ENCODE peak calls at places on chromosome 22, in five cellular contexts. One of them, this sample, is unnamed.

GRCh38 chr22:37431811-37432707 is 4.8 kb upstream of the ELFN2 start:
- DNase-seq in heart left ventricle: no peak
- DNase-seq in cardiac muscle cell: no peak
- DNase-seq in HL-60: no peak
- DNase-seq in tibial nerve: no peak
- DNase-seq in this sample: no peak

GRCh38 chr22:35218079-35218478 is 39.2 kb upstream of the HMGXB4 start:
- DNase-seq in heart left ventricle: no peak
- DNase-seq in cardiac muscle cell: no peak
- DNase-seq in HL-60: no peak
- DNase-seq in tibial nerve: no peak
- DNase-seq in this sample: no peak

GRCh38 chr22:24289138-24289537 is 18.5 kb downstream of the SPECC1L start:
- DNase-seq in heart left ventricle: no peak
- DNase-seq in cardiac muscle cell: peak
- DNase-seq in HL-60: no peak
- DNase-seq in tibial nerve: no peak
- DNase-seq in this sample: no peak

GRCh38 chr22:38180841-38181452 is 683 bp downstream of the PLA2G6 start:
- DNase-seq in heart left ventricle: peak
- DNase-seq in cardiac muscle cell: no peak
- DNase-seq in HL-60: no peak
- DNase-seq in tibial nerve: no peak
- DNase-seq in this sample: no peak

GRCh38 chr22:48464246-48464645 is 1363.4 kb downstream of the BRD1 start:
- DNase-seq in heart left ventricle: no peak
- DNase-seq in cardiac muscle cell: no peak
- DNase-seq in HL-60: no peak
- DNase-seq in tibial nerve: no peak
- DNase-seq in this sample: no peak

GRCh38 chr22:24418786-24419479 is 8.5 kb upstream of the ADORA2A start:
- DNase-seq in heart left ventricle: no peak
- DNase-seq in cardiac muscle cell: no peak
- DNase-seq in HL-60: no peak
- DNase-seq in tibial nerve: no peak
- DNase-seq in this sample: no peak

GRCh38 chr22:37703906-37704305 is 7.1 kb downstream of the TRIOBP start:
- DNase-seq in heart left ventricle: no peak
- DNase-seq in cardiac muscle cell: no peak
- DNase-seq in HL-60: no peak
- DNase-seq in tibial nerve: no peak
- DNase-seq in this sample: no peak

GRCh38 chr22:46574993-46575914 is 37.8 kb upstream of the CELSR1 start:
- DNase-seq in heart left ventricle: peak
- DNase-seq in cardiac muscle cell: peak
- DNase-seq in HL-60: no peak
- DNase-seq in tibial nerve: no peak
- DNase-seq in this sample: no peak

GRCh38 chr22:29623553-29624169 is 20.2 kb downstream of the NF2 start:
- DNase-seq in heart left ventricle: no peak
- DNase-seq in cardiac muscle cell: no peak
- DNase-seq in HL-60: no peak
- DNase-seq in tibial nerve: no peak
- DNase-seq in this sample: no peak

GRCh38 chr22:33451851-33452469 is 393.8 kb upstream of the SYN3 start:
- DNase-seq in heart left ventricle: no peak
- DNase-seq in cardiac muscle cell: peak
- DNase-seq in HL-60: no peak
- DNase-seq in tibial nerve: no peak
- DNase-seq in this sample: no peak

GRCh38 chr22:28884754-28885375 is 1.5 kb downstream of the ZNRF3 start:
- DNase-seq in heart left ventricle: no peak
- DNase-seq in cardiac muscle cell: no peak
- DNase-seq in HL-60: no peak
- DNase-seq in tibial nerve: no peak
- DNase-seq in this sample: no peak

GRCh38 chr22:49024775-49025440 is 802.8 kb downstream of the BRD1 start:
- DNase-seq in heart left ventricle: no peak
- DNase-seq in cardiac muscle cell: no peak
- DNase-seq in HL-60: no peak
- DNase-seq in tibial nerve: no peak
- DNase-seq in this sample: no peak

GRCh38 chr22:29116397-29117123 is 43.7 kb downstream of the KREMEN1 start:
- DNase-seq in heart left ventricle: no peak
- DNase-seq in cardiac muscle cell: no peak
- DNase-seq in HL-60: no peak
- DNase-seq in tibial nerve: no peak
- DNase-seq in this sample: no peak

GRCh38 chr22:17777005-17777716 is 2.9 kb upstream of the BID start:
- DNase-seq in heart left ventricle: peak
- DNase-seq in cardiac muscle cell: no peak
- DNase-seq in HL-60: no peak
- DNase-seq in tibial nerve: no peak
- DNase-seq in this sample: no peak

GRCh38 chr22:48955351-48956311 is 872.0 kb downstream of the BRD1 start:
- DNase-seq in heart left ventricle: peak
- DNase-seq in cardiac muscle cell: no peak
- DNase-seq in HL-60: no peak
- DNase-seq in tibial nerve: no peak
- DNase-seq in this sample: peak

GRCh38 chr22:42160830-42161696 is 30.5 kb upstream of the CYP2D6 start:
- DNase-seq in heart left ventricle: no peak
- DNase-seq in cardiac muscle cell: no peak
- DNase-seq in HL-60: no peak
- DNase-seq in tibial nerve: no peak
- DNase-seq in this sample: no peak

GRCh38 chr22:18024276-18024939 is at the start of gene MICAL3:
- DNase-seq in heart left ventricle: peak
- DNase-seq in cardiac muscle cell: peak
- DNase-seq in HL-60: no peak
- DNase-seq in tibial nerve: no peak
- DNase-seq in this sample: no peak

GRCh38 chr22:30790366-30790765 is 95.7 kb downstream of the OSBP2 start:
- DNase-seq in heart left ventricle: no peak
- DNase-seq in cardiac muscle cell: no peak
- DNase-seq in HL-60: no peak
- DNase-seq in tibial nerve: no peak
- DNase-seq in this sample: no peak

GRCh38 chr22:47437636-47438035 is 675.2 kb downstream of the TBC1D22A start:
- DNase-seq in heart left ventricle: no peak
- DNase-seq in cardiac muscle cell: no peak
- DNase-seq in HL-60: no peak
- DNase-seq in tibial nerve: no peak
- DNase-seq in this sample: peak

GRCh38 chr22:29112102-29112501 is 39.3 kb downstream of the KREMEN1 start:
- DNase-seq in heart left ventricle: no peak
- DNase-seq in cardiac muscle cell: no peak
- DNase-seq in HL-60: no peak
- DNase-seq in tibial nerve: no peak
- DNase-seq in this sample: no peak

GRCh38 chr22:43081968-43082367 is 7.2 kb downstream of the TTLL1 start:
- DNase-seq in heart left ventricle: no peak
- DNase-seq in cardiac muscle cell: no peak
- DNase-seq in HL-60: no peak
- DNase-seq in tibial nerve: no peak
- DNase-seq in this sample: no peak

GRCh38 chr22:30304495-30305244 is 15.4 kb upstream of the CASTOR1 start:
- DNase-seq in heart left ventricle: no peak
- DNase-seq in cardiac muscle cell: no peak
- DNase-seq in HL-60: no peak
- DNase-seq in tibial nerve: no peak
- DNase-seq in this sample: no peak

GRCh38 chr22:29268511-29269229 is 602 bp downstream of the EWSR1 start:
- DNase-seq in heart left ventricle: peak
- DNase-seq in cardiac muscle cell: peak
- DNase-seq in HL-60: no peak
- DNase-seq in tibial nerve: no peak
- DNase-seq in this sample: peak

GRCh38 chr22:30208631-30209603 is 37.6 kb downstream of the LIF start:
- DNase-seq in heart left ventricle: peak
- DNase-seq in cardiac muscle cell: no peak
- DNase-seq in HL-60: no peak
- DNase-seq in tibial nerve: peak
- DNase-seq in this sample: peak

GRCh38 chr22:37505989-37506388 is 13.2 kb downstream of the CARD10 start:
- DNase-seq in heart left ventricle: no peak
- DNase-seq in cardiac muscle cell: no peak
- DNase-seq in HL-60: no peak
- DNase-seq in tibial nerve: no peak
- DNase-seq in this sample: no peak

GRCh38 chr22:37109242-37109917 is at the start of gene TMPRSS6:
- DNase-seq in heart left ventricle: no peak
- DNase-seq in cardiac muscle cell: no peak
- DNase-seq in HL-60: no peak
- DNase-seq in tibial nerve: no peak
- DNase-seq in this sample: no peak

GRCh38 chr22:43945632-43946390 is 9.4 kb upstream of the SAMM50 start:
- DNase-seq in heart left ventricle: peak
- DNase-seq in cardiac muscle cell: peak
- DNase-seq in HL-60: peak
- DNase-seq in tibial nerve: no peak
- DNase-seq in this sample: no peak

DNA sequence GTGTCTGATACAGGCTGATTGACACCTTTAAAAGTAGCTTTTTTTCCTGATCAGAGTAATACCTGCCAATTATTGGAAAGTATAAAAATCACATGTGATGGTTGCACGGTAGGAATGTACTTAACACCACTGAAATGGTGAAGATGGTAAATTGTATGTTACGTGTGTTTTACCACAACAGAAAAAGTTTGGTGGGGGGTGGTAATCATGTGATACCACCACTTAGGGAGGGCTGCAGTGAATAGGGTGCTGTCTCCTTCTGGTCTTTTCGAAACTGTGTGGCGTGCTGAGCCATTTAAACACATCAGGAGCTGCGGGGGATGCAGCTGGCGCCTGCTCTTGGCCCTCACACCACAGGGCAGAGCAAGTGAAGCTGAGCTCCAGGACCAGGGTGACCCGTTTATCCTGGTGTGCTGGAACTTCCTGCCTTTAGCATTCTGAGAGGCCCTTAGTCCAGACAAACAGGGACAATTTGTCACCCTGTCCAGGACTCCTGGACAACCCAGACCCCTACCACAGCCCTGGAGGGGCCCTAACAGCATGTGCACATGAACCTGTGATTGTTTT is 2.6 kb downstream of the SYNGR1 start:
- DNase-seq in heart left ventricle: no peak
- DNase-seq in cardiac muscle cell: no peak
- DNase-seq in HL-60: no peak
- DNase-seq in tibial nerve: no peak
- DNase-seq in this sample: no peak
- H3K27ac ChIP-seq in heart left ventricle: no peak
- H3K27ac ChIP-seq in cardiac muscle cell: no peak
- H3K27ac ChIP-seq in HL-60: peak
- H3K27ac ChIP-seq in tibial nerve: peak
- H3K27ac ChIP-seq in this sample: no peak

GRCh38 chr22:23238707-23239106 is 58.4 kb downstream of the BCR start:
- DNase-seq in heart left ventricle: no peak
- DNase-seq in cardiac muscle cell: no peak
- DNase-seq in HL-60: no peak
- DNase-seq in tibial nerve: no peak
- DNase-seq in this sample: no peak
- H3K27ac ChIP-seq in heart left ventricle: no peak
- H3K27ac ChIP-seq in cardiac muscle cell: no peak
- H3K27ac ChIP-seq in HL-60: no peak
- H3K27ac ChIP-seq in tibial nerve: no peak
- H3K27ac ChIP-seq in this sample: no peak

DNA sequence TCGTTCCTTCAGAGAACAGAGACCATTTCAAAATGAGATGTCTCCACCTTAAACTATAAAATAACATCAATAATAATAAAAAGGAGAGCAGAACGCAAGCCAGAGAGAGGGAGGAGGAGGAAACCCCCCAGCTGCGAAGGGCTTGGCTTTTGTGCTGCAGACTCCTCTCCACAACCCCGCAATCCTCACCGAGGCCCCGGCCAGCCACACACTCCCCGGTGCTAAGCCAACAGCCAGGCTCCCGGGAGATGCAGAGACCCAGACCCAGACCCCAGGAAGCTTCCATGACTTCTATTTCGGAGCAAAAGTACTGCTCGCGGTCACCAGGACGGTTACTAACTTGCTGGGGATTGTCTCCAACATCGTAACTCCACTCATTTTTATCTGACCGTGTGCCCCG is 10.6 kb downstream of the PHF21B start:
- DNase-seq in heart left ventricle: no peak
- DNase-seq in cardiac muscle cell: no peak
- DNase-seq in HL-60: no peak
- DNase-seq in tibial nerve: no peak
- DNase-seq in this sample: no peak
- H3K27ac ChIP-seq in heart left ventricle: no peak
- H3K27ac ChIP-seq in cardiac muscle cell: no peak
- H3K27ac ChIP-seq in HL-60: no peak
- H3K27ac ChIP-seq in tibial nerve: no peak
- H3K27ac ChIP-seq in this sample: no peak

DNA sequence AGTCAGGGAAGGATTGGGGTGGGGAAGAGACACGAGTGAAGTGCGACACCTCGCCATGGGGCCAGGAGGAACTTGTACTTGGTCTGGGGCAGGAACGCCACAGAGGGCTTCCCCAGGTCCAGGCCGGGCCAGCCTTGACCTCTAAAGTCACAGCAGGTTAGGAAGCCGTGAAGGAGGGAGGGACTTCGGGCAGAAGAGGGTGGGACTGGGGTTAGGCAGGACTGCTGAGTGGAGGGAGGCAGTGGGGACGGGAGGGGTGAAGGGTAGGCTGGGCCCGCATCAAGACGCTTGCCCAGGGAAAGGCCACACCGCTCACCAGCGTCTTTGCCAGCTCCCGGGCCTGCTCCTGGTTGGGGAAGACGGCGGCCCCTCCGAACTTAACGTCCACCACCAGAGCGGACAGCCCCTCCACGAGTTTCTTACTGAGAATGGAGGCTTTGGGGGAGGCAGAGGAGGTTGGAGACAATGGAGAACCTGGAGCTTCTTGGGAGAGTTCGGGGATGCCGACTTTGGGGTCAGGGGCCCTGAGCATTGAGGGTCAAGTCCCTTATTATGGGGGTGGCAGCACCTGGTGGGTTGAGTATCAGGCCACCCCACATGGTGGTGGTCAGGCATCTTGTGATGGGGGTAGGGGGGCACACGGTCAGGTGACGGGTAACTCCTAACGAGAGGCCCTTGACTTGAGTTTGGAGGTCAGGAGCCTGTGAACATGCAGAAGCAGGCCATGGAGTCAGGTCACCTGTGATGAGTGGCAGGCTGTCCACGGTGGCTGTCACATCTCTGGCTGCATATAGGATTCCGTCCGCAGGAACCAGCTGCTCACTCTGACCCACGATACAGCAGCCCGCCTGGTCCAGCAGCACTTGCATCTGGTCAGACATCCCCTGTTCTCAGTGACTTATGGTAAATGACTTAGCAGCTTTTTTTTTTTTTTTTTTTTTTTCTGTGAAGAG is 1.7 kb upstream of the SCO2 start:
- DNase-seq in heart left ventricle: peak
- DNase-seq in cardiac muscle cell: peak
- DNase-seq in HL-60: peak
- DNase-seq in tibial nerve: no peak
- DNase-seq in this sample: peak
- H3K27ac ChIP-seq in heart left ventricle: peak
- H3K27ac ChIP-seq in cardiac muscle cell: peak
- H3K27ac ChIP-seq in HL-60: peak
- H3K27ac ChIP-seq in tibial nerve: peak
- H3K27ac ChIP-seq in this sample: peak

This sample was measured in right atrium auricular region.